ENCODE peak calls at places on chromosome 21, in nine cellular contexts. I is NCI-H1092; H is cardiac fibroblast; N is fibroblast of mammary gland; B is mesendoderm; T is caudate nucleus; A is activated naive CD4-positive, alpha-beta T cell treated with anti-CD3 and anti-CD28 coated beads, Interleukin-2, amount 10 ng/mL, durations not matched to agents 7 days and 5 days; E is body of pancreas; Q is stimulated activated CD4-positive, alpha-beta T cell treated with anti-CD3 and anti-CD28 coated beads, Interleukin-4, amount 100 ng/mL, for 48 hours. F is an unnamed sample.
A peak's percentile ranks its signal among the peaks of the same experiment; 100 is the strongest.

GRCh38 chr21:34744801-34745200 is 76.0 kb downstream of the CLIC6 start:
- DNase-seq in I (no peak), H (no peak), N (no peak), B (no peak), T (no peak), A (no peak), E (peak; percentile 63), Q (no peak), F (no peak)

GRCh38 chr21:39238275-39238674 is 55.0 kb upstream of the PSMG1 start:
- DNase-seq in I (no peak), H (peak; percentile 7), N (no peak), B (no peak), T (no peak), A (no peak), E (no peak), Q (no peak), F (no peak)

GRCh38 chr21:45120975-45121374 is 46.6 kb downstream of the ADARB1 start:
- DNase-seq in I (no peak), H (no peak), N (no peak), B (no peak), T (no peak), A (no peak), E (no peak), Q (no peak), F (no peak)

GRCh38 chr21:42455196-42455595 is 40.8 kb downstream of the RSPH1 start:
- DNase-seq in I (no peak), H (no peak), N (no peak), B (no peak), T (no peak), A (peak; percentile 15), E (no peak), Q (no peak), F (no peak)

GRCh38 chr21:31537872-31538576 is 121.5 kb upstream of the SOD1 start:
- DNase-seq in I (no peak), H (no peak), N (no peak), B (no peak), T (no peak), A (peak; percentile 29), E (no peak), Q (peak; percentile 23), F (no peak)

GRCh38 chr21:34892196-34892595 is 156.9 kb downstream of the RUNX1 start:
- DNase-seq in I (no peak), H (no peak), N (no peak), B (no peak), T (no peak), A (no peak), E (no peak), Q (no peak), F (no peak)

GRCh38 chr21:30044447-30045064 is 104.8 kb upstream of the GRIK1 start:
- DNase-seq in I (peak; percentile 1), H (peak; percentile 55), N (peak; percentile 42), B (peak; percentile 18), T (no peak), A (no peak), E (peak; percentile 21), Q (no peak), F (peak; percentile 25)

GRCh38 chr21:29347274-29347681 is 48.6 kb downstream of the BACH1 start:
- DNase-seq in I (no peak), H (no peak), N (no peak), B (no peak), T (no peak), A (no peak), E (peak; percentile 28), Q (no peak), F (no peak)

GRCh38 chr21:26748066-26748465 is 97.1 kb downstream of the ADAMTS1 start:
- DNase-seq in I (no peak), H (no peak), N (no peak), B (no peak), T (no peak), A (no peak), E (no peak), Q (no peak), F (no peak)

GRCh38 chr21:34736116-34736870 is 67.5 kb downstream of the CLIC6 start:
- DNase-seq in I (no peak), H (peak; percentile 23), N (peak; percentile 30), B (no peak), T (no peak), A (no peak), E (no peak), Q (no peak), F (peak; percentile 24)

GRCh38 chr21:31580866-31581276 is 78.6 kb upstream of the SOD1 start:
- DNase-seq in I (peak; percentile 52), H (peak; percentile 78), N (peak; percentile 71), B (peak; percentile 81), T (no peak), A (peak; percentile 84), E (peak; percentile 72), Q (peak; percentile 68), F (peak; percentile 70)

GRCh38 chr21:46150491-46151121 is 4.8 kb downstream of the FTCD start:
- DNase-seq in I (no peak), H (no peak), N (peak; percentile 7), B (no peak), T (no peak), A (peak; percentile 10), E (no peak), Q (no peak), F (no peak)

F was measured in brain microvascular endothelial cell.